ENCODE peak calls at places on chromosome 10, in ten cellular contexts. V, Y, Z, A, M, L, N, W, T and D are unnamed samples.

GRCh38 chr10:100338434-100339036 is 8.5 kb upstream of the SCD start:
- DNase-seq in V (no peak), M (peak; percentile 93), T (peak; percentile 85), A (peak; percentile 63), L (peak; percentile 71), Z (peak; percentile 66), W (peak; percentile 49), N (peak; percentile 76), Y (peak; percentile 79), D (peak; percentile 74)

GRCh38 chr10:98080474-98080873 is 50.1 kb upstream of the CRTAC1 start:
- DNase-seq in N (no peak), Y (no peak), A (no peak), W (no peak), L (no peak), V (no peak), M (no peak), Z (no peak), T (no peak), D (no peak)

GRCh38 chr10:31961264-31961663 is 32.6 kb upstream of the ARHGAP12 start:
- DNase-seq in M (no peak), W (no peak), Z (no peak), T (no peak), Y (no peak), A (no peak), L (no peak), N (peak; percentile 57), V (no peak), D (no peak)

GRCh38 chr10:102616071-102616770 is 28.1 kb upstream of the TRIM8 start:
- DNase-seq in M (peak; percentile 54), V (no peak), L (no peak), A (no peak), N (peak; percentile 80), Z (no peak), Y (no peak), T (no peak), W (no peak), D (no peak)

GRCh38 chr10:128263891-128264688 is 137.9 kb upstream of the MKI67 start:
- DNase-seq in W (peak; percentile 25), T (peak; percentile 78), Z (peak; percentile 59), Y (peak; percentile 80), N (peak; percentile 66), L (peak; percentile 30), V (no peak), A (peak; percentile 7), M (peak; percentile 90), D (no peak)

GRCh38 chr10:22631646-22632278 is 82.6 kb downstream of the PIP4K2A start:
- DNase-seq in A (no peak), T (no peak), Y (no peak), M (no peak), Z (no peak), N (no peak), W (no peak), V (no peak), L (no peak), D (no peak)

GRCh38 chr10:101235766-101236165 is 6.5 kb upstream of the LBX1 start:
- DNase-seq in A (no peak), V (no peak), T (no peak), L (no peak), M (peak; percentile 72), W (no peak), Z (no peak), N (no peak), Y (no peak), D (no peak)

GRCh38 chr10:43263551-43264323 is 3.1 kb downstream of the RASGEF1A start:
- DNase-seq in N (no peak), V (no peak), W (no peak), T (no peak), L (no peak), Y (no peak), A (no peak), Z (no peak), M (peak; percentile 66), D (no peak)

GRCh38 chr10:33880291-33880690 is 545.8 kb upstream of the NRP1 start:
- DNase-seq in Z (no peak), W (no peak), M (peak; percentile 42), T (no peak), Y (no peak), V (no peak), N (no peak), A (no peak), L (no peak), D (no peak)

GRCh38 chr10:21808525-21808924 is 195.0 kb downstream of the DNAJC1 start:
- DNase-seq in Y (no peak), L (no peak), T (no peak), Z (no peak), W (no peak), A (no peak), M (no peak), V (no peak), N (no peak), D (no peak)

GRCh38 chr10:77163670-77164348 is 473.8 kb downstream of the KCNMA1 start:
- DNase-seq in L (peak; percentile 100), M (no peak), V (no peak), A (no peak), W (no peak), N (peak; percentile 95), Y (no peak), T (no peak), Z (no peak), D (no peak)

GRCh38 chr10:43040482-43041256 is 36.2 kb upstream of the RET start:
- DNase-seq in T (no peak), N (no peak), A (no peak), Y (no peak), M (peak; percentile 36), W (no peak), V (no peak), L (no peak), Z (no peak), D (no peak)